ENCODE peak calls at places on chromosomes 3 and 15, in six cellular contexts. B is WTC11, Z is SK-N-SH, N is tibial artery, P is neural crest cell, R is hepatocyte. M is an unnamed sample.

GRCh38 chr3:42923606-42924005 is 17.7 kb downstream of the ZNF662 start:
- DNase-seq in B (no peak), P (no peak), R (no peak), N (no peak), Z (no peak), M (no peak)

GRCh38 chr3:185216587-185216918 is 37.3 kb downstream of the EHHADH start:
- DNase-seq in P (no peak), Z (no peak), B (no peak), R (no peak), N (no peak), M (no peak)

GRCh38 chr3:190686011-190686410 is 172.1 kb downstream of the IL1RAP start:
- DNase-seq in N (no peak), R (no peak), P (no peak), B (no peak), Z (no peak), M (no peak)

GRCh38 chr3:178404966-178405365 is 131.3 kb upstream of the KCNMB2 start:
- DNase-seq in Z (no peak), P (no peak), R (no peak), B (no peak), N (no peak), M (no peak)

GRCh38 chr15:37015025-37015424 is 85.3 kb downstream of the MEIS2 start:
- DNase-seq in B (no peak), Z (no peak), R (peak), N (no peak), P (no peak), M (no peak)

GRCh38 chr3:182436547-182436946 is 356.8 kb upstream of the ATP11B start:
- DNase-seq in Z (no peak), B (no peak), P (no peak), N (no peak), R (no peak), M (no peak)

GRCh38 chr15:98292442-98293240 is 332.1 kb downstream of the ARRDC4 start:
- DNase-seq in N (peak), B (peak), P (peak), Z (peak), R (peak), M (peak)

GRCh38 chr15:32718822-32719716 is 1.3 kb downstream of the GREM1 start:
- DNase-seq in R (peak), N (no peak), B (peak), P (peak), Z (peak), M (no peak)

GRCh38 chr3:148943531-148944200 is 47.7 kb upstream of the GYG1 start:
- DNase-seq in P (no peak), N (no peak), B (no peak), Z (peak), R (peak), M (no peak)

GRCh38 chr15:60633426-60633968 is 154.6 kb upstream of the ICE2 start:
- DNase-seq in P (no peak), R (no peak), Z (no peak), B (no peak), N (no peak), M (no peak)

GRCh38 chr15:29638781-29639180 is 183.5 kb downstream of the TJP1 start:
- DNase-seq in N (no peak), R (peak), B (no peak), P (no peak), Z (no peak), M (no peak)

GRCh38 chr3:58034738-58035511 is 26.7 kb downstream of the FLNB start:
- DNase-seq in Z (no peak), B (no peak), R (no peak), P (no peak), N (no peak), M (peak)

GRCh38 chr15:77727635-77728311 is 95.1 kb upstream of the LINGO1 start:
- DNase-seq in R (no peak), P (no peak), N (no peak), B (no peak), Z (no peak), M (no peak)

GRCh38 chr3:13705702-13706280 is 156.9 kb downstream of the FBLN2 start:
- DNase-seq in N (peak), R (no peak), P (no peak), Z (no peak), B (no peak), M (no peak)

GRCh38 chr3:170346481-170347125 is 10.9 kb upstream of the SKIL start:
- DNase-seq in N (no peak), R (no peak), B (no peak), Z (no peak), P (no peak), M (no peak)

GRCh38 chr3:104165866-104166265 is 1200.8 kb upstream of the ALCAM start:
- DNase-seq in P (no peak), N (no peak), Z (no peak), B (no peak), R (no peak), M (no peak)

GRCh38 chr15:39191871-39192281 is 389.0 kb upstream of the THBS1 start:
- DNase-seq in P (no peak), N (no peak), Z (no peak), B (no peak), R (no peak), M (no peak)

GRCh38 chr3:153881201-153881600 is 240.0 kb upstream of the ARHGEF26 start:
- DNase-seq in R (peak), B (no peak), N (no peak), Z (no peak), P (no peak), M (no peak)

GRCh38 chr3:175358935-175359334 is 499.8 kb downstream of the NAALADL2 start:
- DNase-seq in Z (no peak), B (no peak), P (no peak), R (no peak), N (no peak), M (no peak)

GRCh38 chr3:88003115-88003755 is 55.6 kb downstream of the CGGBP1 start:
- DNase-seq in P (peak), N (no peak), R (peak), Z (peak), B (no peak), M (no peak)

GRCh38 chr15:66743703-66744536 is 41.9 kb downstream of the SMAD6 start:
- DNase-seq in R (no peak), Z (no peak), B (no peak), P (no peak), N (peak), M (no peak)

GRCh38 chr3:51940648-51941421 is 869 bp downstream of the RRP9 start:
- DNase-seq in N (no peak), P (no peak), B (peak), Z (no peak), R (peak), M (peak)

GRCh38 chr3:175208316-175208715 is 349.2 kb downstream of the NAALADL2 start:
- DNase-seq in P (no peak), N (no peak), B (no peak), R (no peak), Z (no peak), M (no peak)

GRCh38 chr3:12954891-12955650 is 113.7 kb upstream of the RPL32 start:
- DNase-seq in P (no peak), R (peak), N (peak), B (no peak), Z (peak), M (no peak)

GRCh38 chr15:81002004-81002253 is 1.2 kb downstream of the TLNRD1 start:
- DNase-seq in Z (peak), B (no peak), N (no peak), P (no peak), R (peak), M (no peak)

GRCh38 chr3:4078903-4079302 is 224.3 kb upstream of the SETMAR start:
- DNase-seq in P (no peak), R (no peak), N (no peak), B (no peak), Z (no peak), M (no peak)

GRCh38 chr3:141184430-141184829 is 47.2 kb upstream of the PXYLP1 start:
- DNase-seq in Z (no peak), N (no peak), R (no peak), P (no peak), B (no peak), M (no peak)

GRCh38 chr15:91271565-91272153 is 171.6 kb downstream of the SV2B start:
- DNase-seq in P (peak), R (peak), N (peak), B (peak), Z (peak), M (peak)

GRCh38 chr3:55795736-55796135 is 308.6 kb upstream of the WNT5A start:
- DNase-seq in Z (no peak), B (no peak), R (no peak), N (no peak), P (no peak), M (no peak)

GRCh38 chr3:7112523-7113056 is 251.7 kb downstream of the GRM7 start:
- DNase-seq in Z (no peak), N (no peak), P (no peak), B (no peak), R (no peak), M (no peak)

GRCh38 chr15:50128266-50128665 is 9.2 kb upstream of the ATP8B4 start:
- DNase-seq in N (peak), P (no peak), R (peak), Z (peak), B (peak), M (no peak)
- TF ChIP-seq CTCF in N (no peak), P (peak), R (no peak), Z (no peak), B (no peak), M (no peak)

GRCh38 chr15:57969355-57969754 is 96.2 kb downstream of the ALDH1A2 start:
- DNase-seq in N (no peak), Z (no peak), P (no peak), B (no peak), R (no peak), M (no peak)
- TF ChIP-seq CTCF in N (no peak), Z (peak), P (peak), B (no peak), R (peak), M (no peak)

DNA sequence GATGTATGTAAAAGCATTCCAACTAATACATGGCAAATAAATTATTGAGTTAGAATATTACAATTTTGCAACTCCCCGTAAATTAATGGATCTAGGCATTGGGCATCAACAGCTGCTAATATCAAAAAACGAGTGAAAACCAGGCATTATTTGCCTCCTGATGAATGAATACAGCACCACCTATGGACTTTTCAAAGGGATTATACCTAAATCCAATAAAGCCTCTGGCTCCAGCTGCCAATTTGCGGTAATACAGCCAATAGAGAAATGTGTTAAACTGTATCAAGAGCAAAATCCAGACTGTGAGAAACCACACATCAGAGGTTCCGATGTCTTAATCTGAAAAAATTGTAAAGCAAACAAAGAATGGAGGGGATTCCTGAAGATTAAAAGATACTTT is 16.3 kb upstream of the A4GNT start:
- DNase-seq in N (no peak), P (no peak), R (no peak), Z (no peak), B (no peak), M (no peak)
- TF ChIP-seq CTCF in N (no peak), P (no peak), R (no peak), Z (no peak), B (no peak), M (no peak)

GRCh38 chr3:100709840-100710235 is 544 bp downstream of the TFG start:
- DNase-seq in Z (peak), P (peak), R (peak), B (peak), N (no peak), M (peak)
- TF ChIP-seq CTCF in Z (peak), P (no peak), R (peak), B (no peak), N (no peak), M (no peak)

GRCh38 chr15:101122266-101122665 is 129.6 kb downstream of the CHSY1 start:
- DNase-seq in Z (no peak), N (no peak), P (no peak), B (no peak), R (no peak), M (no peak)

GRCh38 chr15:101122806-101123205 is 129.0 kb downstream of the CHSY1 start:
- DNase-seq in N (no peak), R (no peak), Z (no peak), B (no peak), P (no peak), M (no peak)

GRCh38 chr15:101120961-101121360 is 130.9 kb downstream of the CHSY1 start:
- DNase-seq in Z (peak), P (no peak), B (no peak), N (no peak), R (no peak), M (no peak)

GRCh38 chr15:101120473-101120872 is 131.4 kb downstream of the CHSY1 start:
- DNase-seq in P (no peak), N (no peak), Z (no peak), B (no peak), R (no peak), M (no peak)

GRCh38 chr15:101121511-101122090 is 130.2 kb downstream of the CHSY1 start:
- DNase-seq in R (peak), P (peak), Z (peak), N (peak), B (peak), M (peak)
- TF ChIP-seq CTCF in R (peak), P (peak), Z (peak), N (no peak), B (no peak), M (peak)

DNA sequence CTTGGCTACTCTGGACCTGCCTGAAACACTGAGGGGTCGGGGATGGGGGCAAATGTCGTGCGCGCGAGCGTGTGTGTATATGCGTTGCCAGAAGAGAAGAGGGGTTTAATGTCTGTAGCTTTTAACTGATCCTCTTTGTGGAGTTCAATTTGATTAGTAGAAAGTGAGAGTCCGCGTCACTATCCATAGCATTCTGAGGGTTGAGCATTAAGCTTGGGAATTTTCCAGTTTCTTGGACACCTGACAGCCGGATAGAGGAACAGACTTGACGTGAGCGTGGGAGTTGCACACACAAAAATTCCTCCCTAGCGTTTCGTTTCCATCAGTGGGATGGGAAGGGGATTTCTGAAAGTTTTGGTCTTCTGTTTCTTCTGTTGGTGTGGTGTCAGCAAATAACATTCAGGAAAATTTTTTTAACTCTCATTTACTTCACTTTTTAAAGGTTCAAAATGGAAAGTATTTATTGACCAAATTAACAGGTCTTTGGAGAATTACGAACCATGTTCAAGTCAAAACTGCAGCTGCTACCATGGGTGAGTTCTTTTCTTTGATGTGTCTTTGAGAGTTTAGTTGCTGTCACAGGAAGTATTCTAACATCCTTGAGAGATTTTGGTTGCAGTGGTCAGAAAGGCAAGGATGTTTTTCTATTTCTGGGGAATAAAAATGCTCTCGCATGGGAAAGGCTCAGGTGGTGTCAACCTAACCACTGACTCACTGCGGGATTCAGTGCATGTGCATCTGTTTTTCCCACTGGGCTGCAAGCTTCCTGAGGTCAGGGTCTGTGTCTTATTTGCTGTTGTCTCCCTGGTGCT is 821 bp downstream of the POGLUT1 start:
- DNase-seq in B (no peak), N (no peak), R (peak), P (no peak), Z (no peak), M (no peak)
- TF ChIP-seq CTCF in B (no peak), N (no peak), R (no peak), P (no peak), Z (peak), M (no peak)

GRCh38 chr3:28576590-28577220 is 228.1 kb upstream of the AZI2 start:
- DNase-seq in R (no peak), P (peak), Z (peak), N (no peak), B (no peak), M (no peak)

GRCh38 chr3:28577941-28578340 is 229.3 kb upstream of the AZI2 start:
- DNase-seq in B (no peak), P (no peak), R (no peak), N (no peak), Z (no peak), M (no peak)

GRCh38 chr3:28574036-28574435 is 225.4 kb upstream of the AZI2 start:
- DNase-seq in P (no peak), N (no peak), B (no peak), Z (no peak), R (no peak), M (no peak)

GRCh38 chr3:28575748-28576589 is 227.3 kb upstream of the AZI2 start:
- DNase-seq in N (no peak), B (peak), Z (peak), R (peak), P (peak), M (no peak)

DNA sequence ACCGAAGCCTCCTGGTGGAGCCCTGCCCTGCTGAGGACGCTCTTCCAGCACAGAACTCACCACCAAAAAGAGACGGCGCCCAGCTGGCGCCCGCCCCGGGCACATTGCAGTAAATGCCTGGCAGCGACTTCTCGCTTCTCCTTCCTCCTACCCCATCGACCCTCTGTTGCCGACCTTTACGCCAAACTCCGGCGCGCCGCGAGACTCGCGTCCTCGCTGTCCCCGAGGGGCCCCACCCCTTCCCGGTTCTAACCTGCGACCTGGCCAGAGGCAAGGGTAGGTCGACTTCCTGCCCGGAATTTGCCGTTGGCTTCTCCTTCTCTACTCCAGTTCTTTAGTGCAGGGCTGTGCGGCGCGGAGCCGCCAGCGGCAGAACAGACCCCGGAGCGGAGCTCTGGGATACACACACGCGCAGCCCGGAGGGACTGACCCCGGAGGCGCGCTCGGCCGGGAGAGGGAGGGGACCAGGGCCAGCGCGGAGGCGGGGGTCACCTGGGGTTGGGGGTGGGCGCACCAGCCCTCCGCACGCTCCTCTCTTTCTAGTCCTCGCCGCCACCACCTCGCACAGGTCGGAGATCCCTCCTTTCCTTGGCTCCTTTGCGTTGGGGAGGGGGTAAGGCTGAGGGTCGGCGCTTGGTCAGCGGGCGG is 226.6 kb upstream of the AZI2 start:
- DNase-seq in N (peak), R (peak), B (peak), P (peak), Z (peak), M (no peak)
- TF ChIP-seq CTCF in N (no peak), R (no peak), B (no peak), P (no peak), Z (no peak), M (no peak)

GRCh38 chr3:14914777-14915113 is 32.6 kb upstream of the NR2C2 start:
- DNase-seq in R (no peak), P (no peak), B (no peak), Z (peak), N (no peak), M (no peak)

GRCh38 chr3:14913071-14913925 is 34.1 kb upstream of the NR2C2 start:
- DNase-seq in N (no peak), Z (peak), R (no peak), B (no peak), P (no peak), M (no peak)

GRCh38 chr3:14918356-14918860 is 29.0 kb upstream of the NR2C2 start:
- DNase-seq in R (no peak), Z (no peak), P (no peak), N (no peak), B (no peak), M (no peak)

GRCh38 chr3:14913926-14914776 is 33.2 kb upstream of the NR2C2 start:
- DNase-seq in N (no peak), B (peak), Z (peak), R (no peak), P (peak), M (no peak)

GRCh38 chr3:14915636-14916222 is 31.7 kb upstream of the NR2C2 start:
- DNase-seq in R (no peak), P (no peak), B (no peak), N (no peak), Z (no peak), M (no peak)
- TF ChIP-seq CTCF in R (peak), P (no peak), B (no peak), N (no peak), Z (no peak), M (no peak)

GRCh38 chr3:157327018-157327417 is 109.6 kb upstream of the PTX3 start:
- DNase-seq in B (no peak), N (no peak), P (no peak), R (no peak), Z (no peak), M (no peak)
- TF ChIP-seq CTCF in B (no peak), N (no peak), P (no peak), R (no peak), Z (no peak), M (no peak)